ENCODE peak calls at places on chromosomes 12 and 14, in six cellular contexts. T is substantia nigra, S is aorta, I is uterus, Y is AG04450, N is adrenal gland. X is an unnamed sample.

GRCh38 chr14:55846852-55847471 is 267.0 kb downstream of the KTN1 start:
- DNase-seq in T (no peak), N (peak; percentile 24), Y (no peak), S (no peak), I (peak; percentile 17), X (no peak)

GRCh38 chr14:61437383-61437782 is 116.0 kb downstream of the PRKCH start:
- DNase-seq in S (no peak), Y (no peak), I (no peak), N (no peak), T (no peak), X (no peak)

GRCh38 chr12:50925342-50925651 is 27.0 kb upstream of the HIGD1C start:
- DNase-seq in N (no peak), I (no peak), S (no peak), T (no peak), Y (no peak), X (no peak)

GRCh38 chr12:47808049-47808448 is 11.7 kb downstream of the HDAC7 start:
- DNase-seq in S (peak; percentile 83), T (no peak), N (no peak), Y (no peak), I (peak; percentile 63), X (peak; percentile 70)

GRCh38 chr12:119804011-119804641 is 73.0 kb downstream of the CIT start:
- DNase-seq in S (peak; percentile 60), N (peak; percentile 89), I (no peak), T (peak; percentile 48), Y (no peak), X (no peak)

GRCh38 chr12:107057071-107057834 is 36.1 kb downstream of the CRY1 start:
- DNase-seq in S (no peak), Y (no peak), T (no peak), N (no peak), I (no peak), X (no peak)

GRCh38 chr12:29763301-29763683 is 20.4 kb downstream of the TMTC1 start:
- DNase-seq in I (no peak), N (no peak), S (no peak), T (no peak), Y (no peak), X (no peak)

GRCh38 chr14:88189040-88189839 is 133.8 kb downstream of the KCNK10 start:
- DNase-seq in I (peak; percentile 57), S (peak; percentile 58), N (peak; percentile 84), Y (peak; percentile 65), T (peak; percentile 25), X (no peak)

GRCh38 chr12:3333583-3333982 is 157.4 kb upstream of the PRMT8 start:
- DNase-seq in T (no peak), I (no peak), N (no peak), Y (no peak), S (peak; percentile 24), X (no peak)

GRCh38 chr12:52835271-52836041 is 1.3 kb upstream of the KRT79 start:
- DNase-seq in T (no peak), Y (no peak), I (no peak), N (no peak), S (peak; percentile 18), X (no peak)

GRCh38 chr12:29067430-29067829 is 81.6 kb upstream of the FAR2 start:
- DNase-seq in N (peak; percentile 17), I (no peak), Y (no peak), T (no peak), S (no peak), X (no peak)

GRCh38 chr14:88521818-88522217 is 33.0 kb downstream of the PTPN21 start:
- DNase-seq in T (no peak), I (no peak), S (no peak), Y (no peak), N (no peak), X (no peak)

GRCh38 chr14:95895720-95896119 is 19.1 kb downstream of the TUNAR start:
- DNase-seq in Y (no peak), T (no peak), N (no peak), S (no peak), I (no peak), X (no peak)

GRCh38 chr12:97835541-97835940 is 372.9 kb downstream of the RMST start:
- DNase-seq in T (no peak), Y (no peak), N (no peak), S (no peak), I (no peak), X (no peak)

GRCh38 chr12:27705263-27705662 is 5.4 kb upstream of the MRPS35 start:
- DNase-seq in S (no peak), N (no peak), T (no peak), Y (no peak), I (no peak), X (no peak)

GRCh38 chr12:4664111-4664510 is 15.2 kb downstream of the NDUFA9 start:
- DNase-seq in T (no peak), S (no peak), I (no peak), Y (peak; percentile 46), N (no peak), X (no peak)

GRCh38 chr14:51680031-51680430 is 28.3 kb downstream of the FRMD6 start:
- DNase-seq in N (no peak), I (no peak), T (no peak), Y (no peak), S (no peak), X (no peak)

GRCh38 chr12:31860401-31860800 is 98.8 kb upstream of the RESF1 start:
- DNase-seq in S (no peak), T (no peak), N (no peak), Y (no peak), I (no peak), X (no peak)

GRCh38 chr12:124233846-124234620 is 60.9 kb upstream of the RFLNA start:
- DNase-seq in Y (no peak), N (no peak), T (no peak), S (no peak), I (no peak), X (no peak)

GRCh38 chr14:103545219-103545914 is 16.4 kb downstream of the TRMT61A start:
- DNase-seq in Y (no peak), N (peak; percentile 18), T (no peak), I (no peak), S (peak; percentile 45), X (no peak)

GRCh38 chr14:89805501-89805900 is 149.0 kb downstream of the EFCAB11 start:
- DNase-seq in S (no peak), Y (no peak), I (no peak), T (no peak), N (no peak), X (no peak)

DNA sequence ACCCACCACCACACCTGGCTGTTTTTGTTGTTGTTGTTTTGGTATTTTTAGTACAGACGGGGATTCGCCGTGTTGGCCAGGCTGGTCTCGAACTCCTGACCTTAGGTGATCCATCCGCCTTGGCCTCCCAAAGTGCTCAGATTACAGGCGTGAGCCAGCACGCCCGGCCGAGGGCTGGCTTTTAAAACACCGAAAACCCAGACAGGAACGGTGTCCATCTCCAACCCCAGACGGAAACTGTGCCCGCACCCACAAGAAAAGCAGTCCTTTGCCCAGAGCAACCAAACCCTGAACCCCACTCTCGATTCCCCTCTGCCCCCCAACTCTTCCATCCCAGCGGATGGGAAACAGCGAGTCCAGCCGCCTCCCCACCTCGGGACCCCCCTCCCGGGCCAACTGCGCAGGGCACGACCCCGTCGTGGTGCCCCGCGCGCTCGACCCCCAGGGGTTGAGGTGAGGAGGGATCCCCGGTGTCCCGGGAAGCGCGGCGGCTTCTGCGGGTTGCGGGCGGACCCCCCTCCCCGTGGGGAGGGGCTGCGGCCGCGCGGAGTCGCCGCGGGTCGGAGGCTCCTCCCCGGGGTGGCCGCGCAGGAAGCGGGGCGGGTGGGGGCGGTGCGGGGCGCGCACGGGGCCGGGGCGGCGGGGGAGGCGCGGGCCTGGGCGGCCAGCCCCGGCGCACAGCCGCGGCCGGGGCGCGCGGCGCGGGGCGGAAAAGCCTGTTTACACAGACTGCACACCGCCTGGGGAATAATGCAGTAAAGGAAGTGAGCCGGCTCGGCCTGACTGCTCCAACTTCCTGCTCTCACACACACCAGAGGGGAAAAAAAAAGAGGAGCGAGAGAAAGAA is at the start of gene ELK3:
- DNase-seq in I (peak; percentile 69), T (no peak), Y (no peak), N (peak; percentile 71), S (peak; percentile 81), X (peak; percentile 53)
- H3K27ac ChIP-seq in I (peak within 1 kb of the TSS; percentile 89), T (peak within 1 kb of the TSS; percentile 72), Y (peak within 1 kb of the TSS; percentile 87), N (no peak within 1 kb of the TSS), S (peak within 1 kb of the TSS; percentile 46), X (peak within 1 kb of the TSS; percentile 99)

GRCh38 chr12:2110841-2111566 is 58.2 kb downstream of the CACNA1C start:
- DNase-seq in T (no peak), S (peak; percentile 55), I (no peak), N (no peak), Y (no peak), X (no peak)
- H3K27ac ChIP-seq in T (no peak overlapping the region), S (peak overlapping the region; percentile 68), I (no peak overlapping the region), N (no peak overlapping the region), Y (peak overlapping the region; percentile 2), X (no peak overlapping the region)

GRCh38 chr12:103470664-103471063 is 25.1 kb downstream of the C12orf42 start:
- DNase-seq in Y (no peak), N (no peak), T (no peak), I (no peak), S (no peak), X (no peak)
- H3K27ac ChIP-seq in Y (no peak overlapping the region), N (no peak overlapping the region), T (no peak overlapping the region), I (no peak overlapping the region), S (no peak overlapping the region), X (no peak overlapping the region)

GRCh38 chr12:15910468-15910863 is 666 bp upstream of the DERA start:
- DNase-seq in N (no peak), T (no peak), I (no peak), Y (no peak), S (no peak), X (no peak)
- H3K27ac ChIP-seq in N (peak overlapping the region; percentile 78), T (no peak overlapping the region), I (peak overlapping the region; percentile 92), Y (no peak overlapping the region), S (no peak overlapping the region), X (no peak overlapping the region)

DNA sequence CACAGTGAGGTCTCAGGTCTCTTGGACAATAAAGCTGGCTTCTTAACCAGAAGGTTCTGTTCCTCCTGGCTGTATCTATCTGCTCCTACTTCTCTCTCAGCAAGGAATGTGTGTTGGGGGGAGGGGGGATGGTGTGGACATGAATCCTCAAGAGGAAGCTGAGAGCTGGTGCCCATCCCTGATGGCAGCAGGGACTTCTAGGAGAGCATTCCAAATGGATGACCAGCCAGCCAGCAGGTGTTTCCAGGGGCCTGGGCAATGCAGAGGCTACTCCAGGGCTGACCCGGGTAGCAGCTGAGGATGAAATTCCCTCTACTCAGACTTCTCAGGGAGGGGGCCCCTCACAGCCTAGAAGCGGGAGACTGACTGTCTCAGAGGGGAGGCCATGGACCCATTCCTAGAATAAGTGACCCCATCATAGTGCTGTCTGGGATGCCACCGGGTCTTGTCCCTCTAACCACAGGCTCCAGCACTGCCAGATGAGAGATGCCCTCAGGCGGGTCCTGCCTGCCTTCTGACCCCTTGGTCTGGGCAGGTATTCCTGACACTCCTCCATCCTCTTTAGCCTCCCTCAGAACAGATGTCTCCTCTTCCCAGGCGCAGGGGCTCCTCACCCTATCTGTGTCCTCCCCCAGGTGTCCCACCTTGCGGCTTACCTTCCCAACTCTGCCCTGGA is 1.2 kb downstream of the RAB15 start:
- DNase-seq in T (no peak), S (no peak), N (no peak), Y (no peak), I (no peak), X (no peak)
- H3K27ac ChIP-seq in T (no peak overlapping the region), S (no peak overlapping the region), N (no peak overlapping the region), Y (no peak overlapping the region), I (no peak overlapping the region), X (no peak overlapping the region)

DNA sequence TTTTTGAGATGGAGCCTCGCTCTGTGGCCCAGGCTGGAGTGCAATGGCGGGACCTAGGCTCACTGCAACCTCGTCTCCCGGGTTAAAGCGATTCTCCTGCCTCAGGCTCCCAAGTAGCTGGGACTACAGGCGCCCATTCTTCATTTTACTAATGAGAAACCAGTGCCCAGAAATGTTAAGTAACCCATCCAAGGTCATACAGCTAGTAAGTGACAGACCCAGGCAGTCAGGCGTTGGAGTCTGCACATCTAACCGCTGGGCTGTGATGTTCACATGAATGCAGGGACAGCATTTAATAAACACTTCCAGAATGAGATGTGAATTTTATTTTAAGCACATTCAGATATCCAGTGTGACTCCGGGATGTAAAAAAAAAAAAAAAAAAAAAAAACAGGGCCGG is 1.3 kb upstream of the TRIP11 start:
- DNase-seq in I (no peak), Y (no peak), S (no peak), N (no peak), T (no peak), X (no peak)
- H3K27ac ChIP-seq in I (no peak overlapping the region), Y (no peak overlapping the region), S (no peak overlapping the region), N (no peak overlapping the region), T (no peak overlapping the region), X (peak overlapping the region; percentile 89)

X was measured in effector memory CD4-positive, alpha-beta T cell.